ENCODE peak calls at places on chromosomes 12 and 14, in eight cellular contexts. U is astrocyte of the cerebellum; V is lower lobe of right lung; S is colonic mucosa; M is CD8-positive, alpha-beta T cell; C is GM12878; I is dorsolateral prefrontal cortex; K is adipocyte. T is an unnamed sample.

GRCh38 chr12:29216266-29216665 is 67.2 kb downstream of the FAR2 start:
- DNase-seq in K (peak), U (no peak), C (no peak), I (no peak), S (no peak), V (no peak), M (no peak), T (no peak)

GRCh38 chr12:122884091-122884826 is 11.7 kb downstream of the VPS37B start:
- DNase-seq in U (no peak), V (no peak), K (no peak), C (no peak), S (no peak), I (no peak), M (no peak), T (no peak)

GRCh38 chr14:101404426-101405170 is 156.7 kb upstream of the DIO3 start:
- DNase-seq in M (no peak), K (no peak), C (no peak), I (no peak), S (no peak), V (no peak), U (no peak), T (no peak)

GRCh38 chr12:121295746-121296617 is 527 bp downstream of the CAMKK2 start:
- DNase-seq in C (no peak), U (no peak), K (peak), M (no peak), I (no peak), S (peak), V (peak), T (no peak)

GRCh38 chr12:75488553-75488952 is 8.0 kb downstream of the GLIPR1 start:
- DNase-seq in V (no peak), M (no peak), I (no peak), K (peak), C (no peak), S (peak), U (no peak), T (peak)

GRCh38 chr14:106652494-106652893 is 1126.1 kb downstream of the TMEM121 start:
- DNase-seq in U (no peak), C (peak), I (no peak), M (no peak), S (no peak), K (no peak), V (no peak), T (no peak)

GRCh38 chr12:14654842-14655241 is 41.6 kb downstream of the GUCY2C start:
- DNase-seq in M (no peak), I (no peak), K (no peak), S (no peak), V (no peak), C (no peak), U (no peak), T (no peak)

GRCh38 chr12:49483621-49484020 is 55.2 kb upstream of the KCNH3 start:
- DNase-seq in C (no peak), M (no peak), U (no peak), K (no peak), I (no peak), S (no peak), V (no peak), T (no peak)

GRCh38 chr12:46661161-46661845 is 164.5 kb downstream of the SLC38A4 start:
- DNase-seq in K (peak), M (no peak), V (no peak), I (no peak), S (peak), C (peak), U (peak), T (peak)

GRCh38 chr14:106094654-106095189 is 568.3 kb downstream of the TMEM121 start:
- DNase-seq in U (no peak), V (no peak), S (no peak), K (no peak), I (no peak), C (no peak), M (no peak), T (no peak)

GRCh38 chr14:91361236-91361811 is 56.3 kb downstream of the CCDC88C start:
- DNase-seq in I (no peak), V (peak), U (no peak), S (no peak), M (no peak), C (no peak), K (peak), T (peak)

GRCh38 chr14:32947792-32948191 is 9.1 kb downstream of the NPAS3 start:
- DNase-seq in I (no peak), K (no peak), C (no peak), M (no peak), V (no peak), S (no peak), U (no peak), T (no peak)

GRCh38 chr14:60249321-60250251 is 565 bp downstream of the PPM1A start:
- DNase-seq in U (no peak), C (no peak), S (peak), K (peak), M (peak), I (peak), V (peak), T (peak)

GRCh38 chr14:68088463-68088862 is 268.9 kb downstream of the RAD51B start:
- DNase-seq in V (no peak), K (no peak), S (no peak), M (no peak), I (no peak), C (no peak), U (peak), T (peak)

GRCh38 chr12:31722580-31722979 is 6.2 kb downstream of the AMN1 start:
- DNase-seq in I (no peak), K (no peak), C (no peak), U (no peak), S (no peak), M (no peak), V (no peak), T (no peak)

GRCh38 chr12:82314406-82314892 is 43.7 kb downstream of the CCDC59 start:
- DNase-seq in K (no peak), C (no peak), I (no peak), U (no peak), M (no peak), V (peak), S (peak), T (no peak)

GRCh38 chr14:74324945-74325361 is 22.2 kb upstream of the ABCD4 start:
- DNase-seq in I (no peak), S (no peak), M (no peak), C (no peak), U (peak), V (no peak), K (peak), T (peak)

GRCh38 chr12:96225994-96226399 is 31.8 kb downstream of the ELK3 start:
- DNase-seq in V (no peak), I (no peak), K (no peak), S (no peak), M (no peak), U (no peak), C (no peak), T (no peak)

GRCh38 chr14:100522616-100523021 is 64.6 kb downstream of the BEGAIN start:
- DNase-seq in K (no peak), M (no peak), C (no peak), V (no peak), I (peak), S (peak), U (no peak), T (peak)

GRCh38 chr12:113897406-113897805 is 68.7 kb downstream of the RBM19 start:
- DNase-seq in U (no peak), I (no peak), M (no peak), S (no peak), V (no peak), C (no peak), K (no peak), T (no peak)

GRCh38 chr12:24494401-24494800 is 454.5 kb downstream of the BCAT1 start:
- DNase-seq in M (no peak), S (no peak), C (no peak), K (no peak), I (no peak), U (no peak), V (no peak), T (no peak)

GRCh38 chr14:104938436-104938835 is 13.8 kb downstream of the PLD4 start:
- DNase-seq in V (no peak), M (no peak), U (no peak), K (no peak), C (no peak), I (peak), S (no peak), T (no peak)

GRCh38 chr14:95265106-95266094 is 54.3 kb downstream of the CLMN start:
- DNase-seq in M (no peak), S (peak), K (peak), U (peak), V (no peak), C (peak), I (no peak), T (peak)

GRCh38 chr12:49339464-49339861 is 2.5 kb upstream of the C1QL4 start:
- DNase-seq in U (no peak), S (peak), I (no peak), K (no peak), C (no peak), V (no peak), M (no peak), T (no peak)

GRCh38 chr12:80807640-80808288 is 91.1 kb downstream of the MYF5 start:
- DNase-seq in V (no peak), S (no peak), I (no peak), M (no peak), C (peak), K (no peak), U (no peak), T (no peak)

GRCh38 chr12:24152270-24152669 is 202.8 kb upstream of the SOX5 start:
- DNase-seq in S (no peak), K (no peak), C (no peak), M (no peak), U (no peak), V (no peak), I (no peak), T (no peak)

GRCh38 chr12:14327717-14328116 is 37.8 kb upstream of the ATF7IP start:
- DNase-seq in U (no peak), I (no peak), K (peak), C (no peak), S (no peak), M (no peak), V (no peak), T (peak)

GRCh38 chr14:65103150-65103760 is 938 bp upstream of the MAX start:
- DNase-seq in K (peak), V (no peak), S (peak), U (no peak), C (no peak), M (peak), I (no peak), T (peak)

GRCh38 chr14:105258846-105259245 is 10.5 kb downstream of the BTBD6 start:
- DNase-seq in M (no peak), K (no peak), U (no peak), S (peak), I (no peak), V (no peak), C (no peak), T (no peak)

GRCh38 chr12:9114946-9115345 is 773 bp downstream of the A2M start:
- DNase-seq in V (no peak), S (no peak), C (no peak), I (no peak), U (no peak), M (no peak), K (no peak), T (no peak)

GRCh38 chr12:9111525-9111924 is 4.2 kb downstream of the A2M start:
- DNase-seq in S (no peak), U (no peak), K (no peak), C (no peak), I (no peak), V (no peak), M (no peak), T (no peak)

GRCh38 chr12:9113987-9114309 is 1.8 kb downstream of the A2M start:
- DNase-seq in K (no peak), C (no peak), U (no peak), S (no peak), M (no peak), V (no peak), I (no peak), T (no peak)

GRCh38 chr12:9112076-9112853 is 3.5 kb downstream of the A2M start:
- DNase-seq in I (no peak), V (no peak), C (no peak), M (no peak), S (no peak), U (no peak), K (no peak), T (no peak)

DNA sequence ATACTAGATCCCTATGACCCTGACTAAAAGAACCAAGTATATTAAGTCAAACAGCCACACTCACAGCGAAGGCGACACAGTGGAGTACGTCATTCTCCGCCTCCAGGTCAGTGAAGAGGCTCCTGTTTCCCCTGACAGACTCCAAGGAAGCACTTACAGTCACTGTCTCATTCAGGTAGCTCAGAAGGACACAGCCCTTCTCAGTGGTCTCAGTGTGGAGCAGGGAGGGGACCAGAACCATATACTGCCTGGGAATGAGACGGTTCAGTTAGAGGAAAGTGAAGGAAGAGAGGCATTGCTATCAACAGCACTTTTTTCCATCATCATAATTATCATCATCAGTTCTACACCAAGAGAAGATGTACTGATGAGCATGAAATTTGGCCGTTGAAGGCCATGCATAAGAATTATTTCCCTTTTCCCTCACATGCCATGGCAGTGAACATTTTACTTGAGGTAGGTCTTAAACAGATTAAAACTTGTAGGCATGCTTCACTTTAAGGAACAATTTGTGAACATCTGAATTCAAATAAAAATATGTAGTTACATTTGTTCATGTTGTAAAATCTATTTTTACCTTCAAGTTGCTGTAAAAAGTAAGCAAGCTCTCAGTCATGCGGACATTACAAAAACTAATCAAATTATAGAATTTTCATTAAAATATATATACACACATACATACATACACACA is 2.3 kb downstream of the A2M start:
- DNase-seq in M (no peak), C (no peak), V (no peak), S (no peak), I (no peak), K (no peak), U (no peak), T (no peak)
- H3K4me3 ChIP-seq in M (no peak), C (no peak), V (peak), S (peak), I (peak), K (peak), U (no peak), T (no peak)

GRCh38 chr12:18264581-18265075 is 3.3 kb downstream of the PIK3C2G start:
- DNase-seq in C (no peak), M (no peak), K (no peak), U (no peak), I (no peak), V (no peak), S (no peak), T (no peak)

GRCh38 chr12:18261906-18262305 is 588 bp downstream of the PIK3C2G start:
- DNase-seq in I (no peak), V (no peak), M (no peak), S (no peak), U (no peak), K (no peak), C (no peak), T (no peak)

GRCh38 chr12:18261273-18261672 is at the start of gene PIK3C2G:
- DNase-seq in I (no peak), C (no peak), V (no peak), U (no peak), S (no peak), K (no peak), M (no peak), T (no peak)

GRCh38 chr12:18259906-18260682 is 1.2 kb upstream of the PIK3C2G start:
- DNase-seq in C (no peak), S (no peak), I (no peak), U (no peak), M (no peak), K (no peak), V (no peak), T (no peak)

DNA sequence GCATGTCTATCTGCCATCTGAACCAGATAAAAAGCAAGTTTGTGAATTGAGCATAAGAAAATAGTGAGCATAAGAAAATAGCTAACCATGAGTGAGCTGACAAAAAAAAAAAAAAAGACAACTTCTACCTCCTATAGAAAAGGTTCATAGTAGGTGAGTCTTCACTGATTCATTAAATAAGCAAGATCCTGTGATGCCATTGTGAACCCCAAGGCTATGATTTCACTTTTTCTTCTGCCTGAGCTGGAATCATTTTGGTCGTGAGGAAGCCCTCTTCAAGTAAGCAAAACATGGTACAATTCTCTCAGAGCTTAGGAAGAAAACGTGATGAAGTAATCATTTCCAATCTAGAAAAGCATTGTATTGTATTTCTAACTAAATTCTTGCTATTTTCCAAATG is 1.2 kb downstream of the PIK3C2G start:
- DNase-seq in M (no peak), V (no peak), U (no peak), I (no peak), S (no peak), C (no peak), K (peak), T (no peak)
- H3K4me3 ChIP-seq in M (no peak), V (no peak), U (no peak), I (no peak), S (no peak), C (no peak), K (no peak), T (no peak)

GRCh38 chr14:71642715-71643114 is 289.5 kb upstream of the RGS6 start:
- DNase-seq in C (no peak), M (no peak), U (no peak), S (no peak), I (no peak), V (no peak), K (no peak), T (no peak)
- H3K4me3 ChIP-seq in C (no peak), M (no peak), U (no peak), S (no peak), I (no peak), V (no peak), K (no peak), T (no peak)

GRCh38 chr14:66999978-67000377 is 189.3 kb upstream of the GARIN2 start:
- DNase-seq in K (no peak), I (no peak), M (no peak), V (no peak), C (no peak), S (no peak), U (no peak), T (no peak)

GRCh38 chr14:67003009-67003753 is 186.1 kb upstream of the GARIN2 start:
- DNase-seq in C (no peak), V (no peak), S (no peak), K (no peak), M (no peak), I (no peak), U (no peak), T (no peak)

DNA sequence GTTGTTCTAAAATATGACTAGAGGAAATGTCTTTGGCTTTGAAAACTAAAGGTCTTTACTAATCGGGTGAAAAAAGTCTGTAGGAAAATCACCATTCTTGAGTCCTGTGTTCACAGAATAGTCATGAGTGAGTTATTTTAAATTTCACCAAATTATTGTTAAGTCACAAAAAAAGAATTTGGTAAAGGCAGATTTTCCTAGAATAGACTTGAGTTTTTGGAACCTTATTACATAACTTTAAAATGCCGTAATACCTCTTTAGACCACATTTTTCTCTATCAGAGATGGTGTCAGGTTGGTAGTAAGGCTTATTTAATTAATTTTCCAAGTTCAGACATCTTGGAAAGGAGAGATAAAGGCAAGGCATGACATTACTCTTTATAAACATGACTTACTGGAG is 184.7 kb upstream of the GARIN2 start:
- DNase-seq in K (no peak), I (no peak), S (no peak), C (no peak), M (no peak), U (no peak), V (no peak), T (no peak)
- H3K4me3 ChIP-seq in K (no peak), I (no peak), S (no peak), C (no peak), M (no peak), U (no peak), V (no peak), T (no peak)